ENCODE peak calls at places on chromosome 10, in ten cellular contexts. N, J, B, S, E, V, G, O, T and D are unnamed samples.

GRCh38 chr10:4344544-4344994 is 481.4 kb upstream of the AKR1E2 start:
- DNase-seq in E (no peak), N (no peak), G (peak), J (peak), S (peak), O (peak), T (no peak), V (peak), B (no peak), D (no peak)

GRCh38 chr10:128612631-128613030 is 486.4 kb upstream of the MKI67 start:
- DNase-seq in O (no peak), N (no peak), E (no peak), T (no peak), B (no peak), V (no peak), G (no peak), S (no peak), J (no peak), D (no peak)

GRCh38 chr10:26318672-26319071 is 102.1 kb downstream of the GAD2 start:
- DNase-seq in V (no peak), T (no peak), J (no peak), B (no peak), O (no peak), E (peak), G (no peak), S (no peak), N (no peak), D (no peak)

GRCh38 chr10:26475448-26475847 is 37.3 kb downstream of the APBB1IP start:
- DNase-seq in G (no peak), T (no peak), E (no peak), J (no peak), V (no peak), N (no peak), B (no peak), S (no peak), O (no peak), D (no peak)

GRCh38 chr10:69498711-69499471 is 47.6 kb downstream of the TSPAN15 start:
- DNase-seq in T (no peak), G (no peak), S (no peak), B (no peak), N (no peak), O (peak), J (no peak), E (peak), V (no peak), D (no peak)

GRCh38 chr10:122062831-122063674 is 74.1 kb downstream of the TACC2 start:
- DNase-seq in N (no peak), G (peak), O (peak), T (peak), V (peak), J (peak), S (peak), E (peak), B (no peak), D (no peak)

GRCh38 chr10:98349508-98349922 is 65.5 kb downstream of the PYROXD2 start:
- DNase-seq in B (no peak), V (peak), S (peak), T (no peak), N (no peak), J (no peak), E (no peak), O (no peak), G (peak), D (no peak)

GRCh38 chr10:46265981-46266505 is 20.8 kb upstream of the ANTXRL start:
- DNase-seq in J (no peak), B (no peak), E (no peak), V (no peak), S (no peak), O (no peak), G (no peak), N (no peak), T (no peak), D (peak)

GRCh38 chr10:56871160-56871668 is 510.2 kb upstream of the ZWINT start:
- DNase-seq in V (no peak), G (no peak), S (no peak), O (no peak), J (no peak), E (no peak), T (no peak), N (no peak), B (no peak), D (no peak)

GRCh38 chr10:117502421-117503169 is 40.0 kb upstream of the EMX2 start:
- DNase-seq in V (no peak), J (peak), N (no peak), T (no peak), B (no peak), E (no peak), S (no peak), O (peak), G (no peak), D (no peak)

GRCh38 chr10:21170216-21170615 is 273.1 kb upstream of the NEBL start:
- DNase-seq in J (no peak), O (no peak), N (no peak), B (no peak), E (no peak), S (no peak), G (no peak), V (no peak), T (no peak), D (no peak)

GRCh38 chr10:69958232-69958902 is 94.3 kb upstream of the MACROH2A2 start:
- DNase-seq in O (peak), J (no peak), V (no peak), E (no peak), N (no peak), G (peak), B (no peak), S (no peak), T (peak), D (peak)

GRCh38 chr10:61902448-61903183 is 1.1 kb downstream of the ARID5B start:
- DNase-seq in T (peak), O (peak), G (no peak), J (peak), V (no peak), E (peak), S (peak), N (peak), B (peak), D (no peak)
- TF ChIP-seq CTCF in T (no peak), O (no peak), G (peak), J (no peak), V (peak), E (no peak), S (no peak), N (no peak), B (no peak), D (no peak)

DNA sequence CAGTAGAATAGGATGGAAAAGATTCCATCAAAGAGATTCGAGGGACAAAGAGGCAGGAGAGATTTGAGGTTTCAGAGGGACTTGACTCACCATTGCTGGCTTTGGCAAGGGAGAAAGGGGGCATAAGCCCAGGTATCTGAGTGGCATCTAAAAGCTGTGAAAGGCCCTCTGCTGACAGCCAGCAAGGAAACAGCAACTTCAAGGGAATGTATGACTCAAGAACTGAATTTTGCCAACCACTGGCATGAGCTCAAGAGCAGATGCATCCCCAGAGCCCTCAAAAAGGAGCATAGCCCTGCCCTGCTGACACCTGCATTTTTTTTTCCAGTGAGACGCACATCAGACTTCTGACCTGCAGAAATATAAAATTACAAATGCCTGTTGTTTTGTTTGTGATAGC is 19.6 kb upstream of the ADAM12 start:
- DNase-seq in S (no peak), B (no peak), N (no peak), O (no peak), V (no peak), T (no peak), G (no peak), J (no peak), E (no peak), D (no peak)
- TF ChIP-seq CTCF in S (no peak), B (no peak), N (no peak), O (no peak), V (no peak), T (no peak), G (no peak), J (no peak), E (no peak), D (no peak)

GRCh38 chr10:7075851-7076250 is 335.0 kb downstream of the SFMBT2 start:
- DNase-seq in S (no peak), E (no peak), T (no peak), V (no peak), N (no peak), G (no peak), B (no peak), O (peak), J (no peak), D (no peak)
- TF ChIP-seq CTCF in S (no peak), E (no peak), T (no peak), V (no peak), N (no peak), G (no peak), B (no peak), O (no peak), J (no peak), D (no peak)

DNA sequence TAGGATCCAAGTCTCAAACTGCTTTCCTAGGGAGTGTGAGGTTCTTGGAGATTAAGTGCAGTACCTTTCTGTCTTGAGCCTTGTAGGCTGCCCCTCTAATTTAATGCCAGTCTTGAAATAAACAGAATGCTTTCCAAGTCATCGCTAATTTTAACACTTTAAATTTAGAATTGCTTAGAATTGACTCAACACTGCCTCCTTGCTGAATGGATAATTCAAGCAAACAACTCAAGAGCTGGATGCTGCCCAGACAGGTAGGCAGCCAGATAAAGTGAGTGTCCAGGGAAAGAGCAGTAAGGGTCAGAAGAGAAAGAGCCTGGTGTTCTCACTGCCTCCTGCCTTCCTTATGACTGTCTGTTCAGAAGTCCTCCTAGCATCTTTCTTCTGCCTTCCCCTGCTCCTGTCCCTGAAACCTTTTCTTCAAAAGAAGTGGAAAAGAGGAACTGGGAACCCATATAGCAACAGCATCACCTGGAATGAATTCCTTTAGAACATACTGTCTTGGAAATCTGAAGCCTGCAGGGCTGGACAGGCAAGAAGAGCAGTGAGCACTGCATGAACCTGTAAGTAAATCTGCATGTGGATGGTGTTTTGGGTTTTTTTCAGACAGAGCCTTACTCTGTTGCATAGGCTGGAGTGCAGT is 3.1 kb upstream of the GOT1 start:
- DNase-seq in O (no peak), S (no peak), G (no peak), J (no peak), B (no peak), E (no peak), N (no peak), T (no peak), V (no peak), D (no peak)
- TF ChIP-seq CTCF in O (peak), S (no peak), G (peak), J (no peak), B (no peak), E (peak), N (no peak), T (no peak), V (peak), D (no peak)

GRCh38 chr10:101617824-101618568 is 29.9 kb downstream of the DPCD start:
- DNase-seq in O (no peak), E (no peak), B (no peak), J (no peak), G (no peak), T (no peak), V (no peak), S (no peak), N (no peak), D (no peak)

GRCh38 chr10:101618871-101619270 is 30.8 kb downstream of the DPCD start:
- DNase-seq in V (no peak), J (no peak), O (no peak), B (no peak), N (no peak), S (no peak), G (no peak), E (no peak), T (no peak), D (no peak)

GRCh38 chr10:101616415-101617101 is 28.4 kb downstream of the DPCD start:
- DNase-seq in J (no peak), S (no peak), B (no peak), V (no peak), O (peak), G (no peak), E (no peak), N (no peak), T (no peak), D (no peak)

GRCh38 chr10:101615760-101616116 is 27.6 kb downstream of the DPCD start:
- DNase-seq in V (no peak), O (no peak), S (no peak), B (no peak), J (no peak), N (no peak), T (no peak), E (no peak), G (no peak), D (no peak)

DNA sequence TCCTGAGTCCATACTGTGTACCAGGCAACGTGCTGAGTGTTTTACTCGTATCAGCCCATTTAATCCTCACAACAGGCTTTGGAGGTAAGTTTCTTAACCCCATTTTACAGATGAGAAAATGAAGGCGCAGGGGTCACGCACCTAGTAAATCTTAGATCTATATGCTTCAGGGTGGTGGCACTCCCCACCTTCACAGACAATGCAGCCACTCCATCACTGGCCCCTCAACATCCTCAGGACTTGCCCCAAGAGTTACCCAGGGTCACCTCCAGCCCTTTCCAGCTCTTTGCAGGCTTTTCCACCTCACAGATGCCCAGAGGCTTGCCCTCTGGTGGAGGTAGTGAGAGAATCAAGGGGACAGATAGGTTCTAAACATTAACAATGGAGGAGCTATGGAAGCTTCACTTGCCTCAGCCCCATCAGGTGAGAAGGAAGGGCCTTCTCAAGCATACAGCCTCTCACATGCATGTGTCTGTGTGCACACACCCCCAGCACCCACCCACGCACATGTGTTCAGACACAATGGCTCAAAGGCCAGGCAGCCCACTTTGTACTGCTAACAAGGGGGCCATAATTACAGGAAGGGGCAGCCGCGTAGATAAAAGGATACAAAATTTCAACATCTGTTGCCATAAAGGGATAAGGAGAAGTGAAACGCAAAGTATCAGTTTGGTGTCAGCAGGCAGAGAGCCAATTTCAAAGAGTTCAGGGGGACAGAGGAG is 29.1 kb downstream of the DPCD start:
- DNase-seq in S (no peak), O (peak), T (no peak), B (no peak), N (no peak), G (no peak), E (no peak), J (no peak), V (no peak), D (no peak)
- TF ChIP-seq CTCF in S (no peak), O (peak), T (no peak), B (no peak), N (no peak), G (no peak), E (no peak), J (no peak), V (no peak), D (peak)